ENCODE peak calls at places on chromosomes 16 and 17, in eight cellular contexts. F is heart left ventricle, Q is GM20000, I is Caco-2, V is IMR-90, X is glutamatergic neuron, D is AG04449, P is tibial artery. J is an unnamed sample.

GRCh38 chr17:56114469-56114868 is 38.8 kb upstream of the ANKFN1 start:
- DNase-seq in F (no peak), V (no peak), I (no peak), Q (no peak), P (no peak), D (no peak), X (no peak), J (no peak)

GRCh38 chr17:75078097-75079022 is 9.4 kb upstream of the SLC16A5 start:
- DNase-seq in P (no peak), I (peak; percentile 70), D (no peak), X (no peak), F (no peak), Q (peak; percentile 81), V (peak; percentile 78), J (no peak)

GRCh38 chr17:75487351-75488070 is 27.8 kb downstream of the CASKIN2 start:
- DNase-seq in X (no peak), P (no peak), F (no peak), I (peak; percentile 46), V (no peak), D (no peak), Q (peak; percentile 79), J (no peak)

GRCh38 chr16:84820305-84820684 is 510 bp downstream of the CRISPLD2 start:
- DNase-seq in X (no peak), D (no peak), Q (no peak), I (no peak), P (no peak), V (no peak), F (no peak), J (no peak)

GRCh38 chr17:7019839-7020519 is 2.9 kb upstream of the BCL6B start:
- DNase-seq in X (peak; percentile 57), V (peak; percentile 23), P (peak; percentile 82), Q (no peak), F (peak; percentile 66), I (no peak), D (no peak), J (no peak)

GRCh38 chr17:42797067-42798007 is 1.2 kb downstream of the COA3 start:
- DNase-seq in F (no peak), D (no peak), V (no peak), Q (no peak), I (no peak), X (no peak), P (no peak), J (no peak)

GRCh38 chr17:44758414-44759095 is at the start of gene ADAM11:
- DNase-seq in F (no peak), Q (no peak), V (no peak), D (no peak), I (no peak), P (no peak), X (peak; percentile 59), J (no peak)

GRCh38 chr17:42169351-42169750 is 11.6 kb downstream of the KCNH4 start:
- DNase-seq in F (no peak), D (no peak), V (no peak), I (no peak), Q (no peak), X (no peak), P (no peak), J (no peak)

GRCh38 chr16:85719605-85720318 is 31.0 kb upstream of the GINS2 start:
- DNase-seq in V (no peak), X (no peak), F (no peak), Q (no peak), D (no peak), I (no peak), P (no peak), J (no peak)

GRCh38 chr16:24721830-24722238 is 7.6 kb upstream of the TNRC6A start:
- DNase-seq in X (no peak), V (no peak), I (no peak), Q (no peak), P (no peak), D (no peak), F (no peak), J (no peak)

GRCh38 chr16:20253825-20254224 is 73.5 kb downstream of the GP2 start:
- DNase-seq in Q (no peak), D (no peak), P (no peak), V (no peak), I (no peak), F (no peak), X (no peak), J (no peak)

GRCh38 chr17:37160940-37161339 is 212.2 kb downstream of the AATF start:
- DNase-seq in X (no peak), F (no peak), Q (no peak), D (no peak), I (no peak), P (no peak), V (peak; percentile 57), J (no peak)

GRCh38 chr17:28547096-28547622 is 5.3 kb downstream of the UNC119 start:
- DNase-seq in V (no peak), I (no peak), X (no peak), F (no peak), D (no peak), P (no peak), Q (no peak), J (no peak)

GRCh38 chr17:2024572-2025219 is 438 bp downstream of the RTN4RL1 start:
- DNase-seq in F (no peak), X (peak; percentile 54), V (no peak), P (no peak), D (no peak), I (no peak), Q (no peak), J (no peak)

GRCh38 chr16:1125471-1125870 is 27.4 kb upstream of the CACNA1H start:
- DNase-seq in X (no peak), Q (no peak), P (no peak), D (no peak), I (no peak), F (no peak), V (peak; percentile 74), J (no peak)

GRCh38 chr16:12833939-12834338 is 30.3 kb upstream of the CPPED1 start:
- DNase-seq in F (no peak), D (no peak), I (peak; percentile 36), X (peak; percentile 54), Q (no peak), V (no peak), P (no peak), J (no peak)

GRCh38 chr17:4453821-4454591 is 20.3 kb downstream of the SPNS3 start:
- DNase-seq in X (no peak), P (no peak), I (peak; percentile 66), V (no peak), D (no peak), F (no peak), Q (no peak), J (no peak)

GRCh38 chr17:7634384-7634783 is 4.4 kb downstream of the SHBG start:
- DNase-seq in F (no peak), Q (no peak), I (peak; percentile 64), X (peak; percentile 90), V (peak; percentile 41), P (no peak), D (no peak), J (peak; percentile 45)

GRCh38 chr17:64007838-64008282 is 9.7 kb downstream of the PRR29 start:
- DNase-seq in I (peak; percentile 31), P (peak; percentile 62), Q (no peak), V (no peak), D (no peak), X (no peak), F (no peak), J (no peak)

GRCh38 chr17:36950027-36950426 is 1.3 kb downstream of the AATF start:
- DNase-seq in V (no peak), X (no peak), D (no peak), F (no peak), Q (no peak), P (no peak), I (no peak), J (no peak)

GRCh38 chr17:65072577-65073178 is 16.1 kb upstream of the GNA13 start:
- DNase-seq in F (no peak), Q (no peak), D (no peak), V (no peak), X (no peak), I (no peak), P (no peak), J (no peak)

DNA sequence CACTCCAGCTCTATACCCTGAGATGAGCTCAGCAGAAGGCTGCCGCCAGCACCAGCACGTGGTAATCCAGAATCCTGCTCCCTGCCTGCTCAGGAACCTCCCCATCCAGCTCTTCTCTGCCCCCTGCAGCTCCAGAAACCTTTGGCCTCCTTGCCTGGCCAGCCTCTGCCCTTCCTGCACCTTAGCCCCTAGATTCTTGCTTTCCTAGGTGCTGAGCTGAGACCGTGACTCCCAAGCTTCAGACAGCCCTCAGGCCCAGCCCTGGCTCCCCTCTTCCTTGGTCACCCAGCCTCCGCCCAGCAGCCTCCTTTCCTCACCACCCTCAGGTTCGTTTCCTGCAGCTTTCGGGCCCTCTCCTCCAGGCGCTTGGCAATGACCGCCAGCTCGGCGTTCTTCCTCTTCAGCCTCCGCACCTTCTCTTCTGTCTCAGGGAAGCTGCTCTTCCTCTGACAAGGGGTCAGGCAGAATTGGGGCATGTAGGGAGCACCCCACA is 2.6 kb downstream of the TSPOAP1 start:
- DNase-seq in P (no peak), Q (no peak), I (no peak), F (no peak), X (peak; percentile 23), D (no peak), V (no peak), J (no peak)
- TF ChIP-seq CTCF in P (no peak), Q (no peak), I (no peak), F (no peak), X (no peak), D (no peak), V (no peak), J (no peak)

GRCh38 chr17:80795737-80796136 is 195.9 kb upstream of the CHMP6 start:
- DNase-seq in D (no peak), Q (no peak), V (no peak), P (peak; percentile 54), I (peak; percentile 19), X (no peak), F (peak; percentile 42), J (no peak)
- TF ChIP-seq CTCF in D (no peak), Q (no peak), V (no peak), P (no peak), I (no peak), X (no peak), F (no peak), J (no peak)

DNA sequence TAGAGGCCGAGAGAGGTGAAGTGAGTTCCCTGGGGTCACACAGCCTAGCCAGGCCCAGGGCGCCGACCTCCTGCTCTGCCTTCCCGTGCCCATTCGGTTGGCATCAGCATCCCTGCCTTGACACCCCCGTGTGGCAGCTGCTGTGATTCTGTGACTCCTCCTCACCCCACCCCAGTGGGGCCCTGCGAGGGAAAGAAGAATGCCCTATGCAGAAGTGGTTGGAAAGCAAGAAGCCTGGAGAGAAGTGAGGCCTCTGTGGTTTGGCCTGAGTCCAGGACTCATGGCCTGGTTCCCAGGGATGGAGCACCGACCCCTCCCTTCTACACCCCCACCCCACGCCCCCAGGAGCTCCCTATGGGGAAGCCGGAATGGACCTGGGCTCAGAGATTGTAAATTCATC is 296.2 kb downstream of the SEC14L1 start:
- DNase-seq in Q (no peak), D (peak; percentile 31), P (peak; percentile 77), F (peak; percentile 75), I (no peak), V (peak; percentile 80), X (no peak), J (no peak)
- TF ChIP-seq CTCF in Q (no peak), D (peak; percentile 21), P (no peak), F (no peak), I (no peak), V (no peak), X (no peak), J (no peak)

DNA sequence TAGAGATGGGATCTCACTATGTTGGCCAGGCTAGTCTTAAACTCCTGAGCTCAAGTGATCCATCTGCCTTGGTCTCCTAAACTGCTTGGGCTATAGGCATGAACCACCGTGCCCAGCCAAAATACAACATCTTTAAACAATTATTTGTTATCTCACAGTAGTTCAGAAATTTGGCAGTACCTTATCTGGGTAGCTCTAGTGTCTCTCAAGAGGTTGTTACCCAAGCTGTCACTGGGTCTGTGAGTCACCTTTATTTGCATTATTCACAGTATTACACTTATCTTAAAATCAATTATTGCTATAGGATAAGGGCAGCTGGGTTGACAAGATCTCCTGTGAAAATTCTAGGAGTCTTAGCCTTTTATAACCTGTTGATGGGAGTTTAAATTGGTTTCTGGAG is 64.0 kb upstream of the GAS7 start:
- DNase-seq in X (no peak), Q (no peak), I (no peak), P (no peak), V (no peak), F (no peak), D (no peak), J (no peak)
- TF ChIP-seq CTCF in X (no peak), Q (no peak), I (no peak), P (no peak), V (no peak), F (no peak), D (no peak), J (no peak)

J was measured in progenitor cell of endocrine pancreas.